ENCODE peak calls at places on chromosomes 13 and 19, in eight cellular contexts. Q, M, F, D, U, Y, I and X are unnamed samples. For H3K36me3, the result is how much of the 10 kb centered on the place peaks cover.

GRCh38 chr13:64633948-64634347 is 2596.2 kb downstream of the PCDH9 start:
- DNase-seq in Q (no peak), M (no peak), F (no peak), D (no peak), U (no peak), Y (no peak), I (no peak), X (no peak)

GRCh38 chr13:27472941-27473340 is 22.6 kb upstream of the MTIF3 start:
- DNase-seq in Q (no peak), M (no peak), F (no peak), D (no peak), U (no peak), Y (no peak), I (peak), X (no peak)

GRCh38 chr19:32387701-32388392 is 17.7 kb upstream of the DPY19L3 start:
- DNase-seq in Q (no peak), M (no peak), F (no peak), D (peak), U (no peak), Y (no peak), I (no peak), X (no peak)

GRCh38 chr13:48159436-48160225 is 64.7 kb upstream of the MED4 start:
- DNase-seq in Q (no peak), M (no peak), F (no peak), D (no peak), U (no peak), Y (no peak), I (no peak), X (no peak)

GRCh38 chr19:5801796-5802616 is 2.9 kb upstream of the NRTN start:
- DNase-seq in Q (no peak), M (no peak), F (no peak), D (peak), U (no peak), Y (no peak), I (no peak), X (no peak)

GRCh38 chr19:38670921-38671398 is 23.5 kb downstream of the ACTN4 start:
- DNase-seq in Q (no peak), M (no peak), F (no peak), D (no peak), U (no peak), Y (no peak), I (no peak), X (no peak)

GRCh38 chr19:49141352-49141751 is 13.8 kb downstream of the HRC start:
- DNase-seq in Q (no peak), M (no peak), F (no peak), D (no peak), U (no peak), Y (no peak), I (no peak), X (no peak)

GRCh38 chr13:111049791-111050538 is 65.1 kb upstream of the ARHGEF7 start:
- DNase-seq in Q (no peak), M (no peak), F (no peak), D (no peak), U (peak), Y (peak), I (no peak), X (peak)

GRCh38 chr19:17114414-17114831 is 38.8 kb downstream of the MYO9B start:
- DNase-seq in Q (no peak), M (no peak), F (peak), D (no peak), U (no peak), Y (no peak), I (no peak), X (no peak)

GRCh38 chr19:1904385-1905070 is 671 bp upstream of the ADAT3 start:
- DNase-seq in Q (no peak), M (peak), F (peak), D (no peak), U (no peak), Y (no peak), I (no peak), X (no peak)

DNA sequence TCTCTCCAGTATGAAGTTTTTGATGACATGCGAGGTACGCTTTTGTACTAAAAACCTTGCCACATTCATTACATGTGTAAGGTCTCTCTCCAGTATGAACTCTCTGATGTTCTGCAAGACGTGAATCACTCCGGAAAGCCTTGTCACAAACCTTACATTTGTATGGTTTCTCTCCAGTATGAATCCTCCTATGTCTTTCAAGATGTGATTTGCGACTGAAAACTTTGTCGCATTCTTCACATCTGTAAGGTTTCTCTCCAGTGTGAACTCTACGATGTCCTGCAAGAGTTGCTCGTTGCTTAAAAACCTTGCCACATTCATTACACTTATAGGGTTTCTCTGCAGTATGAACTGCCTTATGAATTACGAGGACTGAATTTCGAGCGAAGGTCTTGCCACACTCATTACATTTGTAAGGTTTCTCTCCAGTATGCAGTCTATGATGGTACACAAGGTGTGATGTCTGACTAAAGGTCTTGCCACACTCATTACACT is 16.5 kb downstream of the ZNF320 start:
- DNase-seq in Q (no peak), M (no peak), F (no peak), D (no peak), U (no peak), Y (no peak), I (no peak), X (no peak)
- H3K36me3 ChIP-seq in Q (under half), M (under half), F (under half), D (under half), U (under half), Y (half or more), I (half or more), X (half or more)

GRCh38 chr19:56405062-56405461 is 930 bp downstream of the ZNF583 start:
- DNase-seq in Q (no peak), M (no peak), F (no peak), D (no peak), U (no peak), Y (no peak), I (peak), X (no peak)

GRCh38 chr19:56403261-56403660 is 871 bp upstream of the ZNF583 start:
- DNase-seq in Q (no peak), M (peak), F (no peak), D (no peak), U (no peak), Y (no peak), I (no peak), X (no peak)

GRCh38 chr19:56403764-56404704 is at the start of gene ZNF583:
- DNase-seq in Q (peak), M (peak), F (peak), D (peak), U (peak), Y (peak), I (peak), X (peak)

GRCh38 chr19:56400485-56400884 is 3.6 kb upstream of the ZNF583 start:
- DNase-seq in Q (no peak), M (no peak), F (no peak), D (no peak), U (no peak), Y (no peak), I (no peak), X (no peak)

GRCh38 chr19:56404705-56405056 is 549 bp downstream of the ZNF583 start:
- DNase-seq in Q (no peak), M (no peak), F (no peak), D (no peak), U (no peak), Y (no peak), I (no peak), X (no peak)
- H3K27ac ChIP-seq in Q (peak), M (no peak), F (peak), D (peak), U (no peak), Y (peak), I (peak), X (peak)

GRCh38 chr19:19515764-19516519 is at the start of gene NDUFA13:
- DNase-seq in Q (peak), M (peak), F (peak), D (peak), U (peak), Y (peak), I (peak), X (peak)
- TF ChIP-seq CTCF in Q (no peak), M (peak), F (no peak), D (no peak), U (peak), Y (no peak), I (no peak), X (peak)

DNA sequence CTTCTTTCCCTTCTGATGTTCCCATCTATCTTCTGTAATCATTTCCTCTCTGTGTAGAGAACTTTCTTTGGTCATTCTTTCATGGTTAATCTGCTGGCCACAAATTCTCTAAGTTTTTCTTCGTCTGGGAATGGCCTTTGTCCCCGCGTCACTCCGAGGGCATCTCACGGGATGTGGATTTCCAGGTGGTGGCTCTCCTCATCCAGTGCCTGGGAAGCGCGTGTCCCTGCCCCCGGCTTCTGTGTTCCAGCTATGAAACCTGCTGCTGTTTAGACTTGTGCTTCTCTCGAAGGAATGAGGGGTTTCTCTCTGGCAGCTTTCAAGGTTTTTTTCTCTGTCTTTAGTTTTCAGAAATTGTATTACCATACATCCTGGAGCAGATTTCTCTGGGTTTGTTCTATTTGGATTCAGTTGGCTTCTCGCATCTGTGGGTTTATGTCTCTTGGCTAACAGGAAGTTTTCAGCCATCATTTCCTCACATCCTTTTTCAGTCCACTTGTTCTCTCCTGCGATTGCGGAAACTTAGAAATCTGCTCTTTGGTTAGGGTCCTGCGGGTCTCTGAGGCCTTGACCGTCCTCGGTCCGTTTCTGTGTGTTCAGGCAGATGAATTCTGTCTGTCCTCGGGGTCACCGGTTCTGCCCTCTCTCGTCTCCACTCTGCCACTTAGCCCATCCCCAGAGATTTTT is 36.9 kb upstream of the DCUN1D2 start:
- DNase-seq in Q (no peak), M (no peak), F (no peak), D (no peak), U (no peak), Y (no peak), I (no peak), X (no peak)
- H3K36me3 ChIP-seq in Q (under half), M (under half), F (under half), D (under half), U (under half), Y (half or more), I (under half), X (under half)

GRCh38 chr19:55549500-55550320 is 4.4 kb upstream of the SBK3 start:
- DNase-seq in Q (peak), M (no peak), F (no peak), D (no peak), U (no peak), Y (no peak), I (no peak), X (peak)
- H3K27ac ChIP-seq in Q (peak), M (no peak), F (peak), D (no peak), U (no peak), Y (peak), I (no peak), X (peak)

DNA sequence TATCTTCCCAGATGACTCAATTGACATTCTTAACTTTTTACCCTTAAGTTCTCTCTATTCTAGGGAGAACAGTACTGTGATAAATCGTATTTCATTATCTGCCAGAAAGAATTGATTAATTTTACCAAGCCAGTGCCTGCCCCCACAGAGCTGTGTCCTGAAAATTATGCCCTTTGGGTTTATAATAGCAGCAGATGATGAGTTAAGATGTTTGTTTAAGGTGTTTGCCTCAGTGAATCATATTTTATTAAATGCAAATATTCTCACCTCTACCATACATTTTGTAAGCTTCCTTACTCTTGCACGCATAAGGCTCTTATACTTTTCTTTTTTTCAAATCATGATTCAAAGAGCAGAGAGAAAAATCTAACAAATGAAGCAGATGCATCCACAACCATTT is 318.6 kb downstream of the DCT start:
- DNase-seq in Q (no peak), M (no peak), F (no peak), D (no peak), U (no peak), Y (no peak), I (no peak), X (no peak)
- TF ChIP-seq CTCF in Q (no peak), M (no peak), F (no peak), D (no peak), U (no peak), Y (no peak), I (no peak), X (no peak)

DNA sequence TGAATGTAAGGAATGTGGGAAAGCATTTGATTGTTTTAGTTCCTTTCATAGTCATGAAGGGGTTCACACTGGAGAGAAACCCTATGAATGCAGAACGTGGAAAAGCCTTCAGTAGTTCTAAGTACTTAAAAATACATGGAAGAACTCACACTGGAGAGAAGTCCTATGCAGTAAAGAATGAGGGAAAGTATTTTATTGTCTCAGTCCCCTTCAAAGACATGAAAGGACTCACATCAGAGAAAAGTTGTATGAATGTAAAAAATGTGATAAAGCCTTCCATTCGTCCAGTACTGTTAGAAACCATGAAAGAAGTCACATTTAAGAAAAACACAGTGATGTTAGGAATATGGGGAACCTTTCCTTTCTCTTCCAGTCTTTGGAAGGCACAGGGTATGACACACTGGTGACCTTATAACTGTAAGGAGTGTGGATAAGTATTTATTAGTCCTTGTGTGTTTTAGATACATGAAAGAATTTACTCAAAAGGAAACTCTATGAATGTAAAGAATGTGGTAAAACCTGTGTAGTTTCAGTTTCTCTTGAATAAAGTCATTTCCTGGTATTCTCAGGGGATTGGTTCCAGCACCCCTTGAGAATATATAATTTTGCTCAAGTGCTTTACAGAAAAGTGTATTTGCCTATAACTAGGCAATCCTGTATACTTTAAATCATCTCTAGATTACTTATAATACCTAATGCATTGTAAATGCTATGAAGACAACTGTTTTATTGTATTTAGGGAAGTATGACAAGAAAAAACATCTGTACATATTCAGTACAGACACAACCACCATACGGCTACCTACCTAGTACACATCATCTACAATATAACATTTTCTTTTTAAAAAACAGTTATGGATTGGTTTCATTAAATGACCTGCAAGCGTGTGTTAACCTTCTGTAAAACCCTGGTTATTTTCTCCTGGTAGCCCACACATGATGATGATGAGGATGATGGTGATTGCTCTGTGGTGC is 52.8 kb downstream of the ZNF823 start:
- DNase-seq in Q (no peak), M (no peak), F (no peak), D (no peak), U (no peak), Y (no peak), I (no peak), X (no peak)
- H3K36me3 ChIP-seq in Q (under half), M (under half), F (under half), D (under half), U (under half), Y (under half), I (under half), X (under half)

GRCh38 chr13:106514928-106515634 is 20.4 kb downstream of the EFNB2 start:
- DNase-seq in Q (no peak), M (no peak), F (no peak), D (no peak), U (no peak), Y (no peak), I (no peak), X (no peak)
- H3K27ac ChIP-seq in Q (peak), M (no peak), F (no peak), D (peak), U (no peak), Y (no peak), I (no peak), X (no peak)

GRCh38 chr19:53951436-53951835 is 11.3 kb upstream of the CACNG8 start:
- DNase-seq in Q (no peak), M (no peak), F (no peak), D (no peak), U (no peak), Y (no peak), I (no peak), X (no peak)
- TF ChIP-seq CTCF in Q (no peak), M (no peak), F (no peak), D (no peak), U (no peak), Y (no peak), I (no peak), X (no peak)